ENCODE peak calls at places on chromosomes 2 and 18, in five cellular contexts. M, S, L, X and H are unnamed samples.

GRCh38 chr2:8684885-8685696 is 3.2 kb downstream of the ID2 start:
- DNase-seq in M (peak; percentile 68), L (peak; percentile 89), X (peak; percentile 43), S (peak; percentile 88), H (no peak)

GRCh38 chr18:6929370-6930102 is 188.1 kb downstream of the LAMA1 start:
- DNase-seq in M (no peak), S (no peak), L (no peak), X (no peak), H (no peak)

GRCh38 chr2:53182609-53183008 is 585.0 kb upstream of the CHAC2 start:
- DNase-seq in X (no peak), M (no peak), L (no peak), S (no peak), H (no peak)

GRCh38 chr18:9631814-9632496 is 17.6 kb upstream of the PPP4R1 start:
- DNase-seq in X (no peak), M (no peak), L (peak; percentile 93), S (no peak), H (no peak)

GRCh38 chr2:128464456-128464855 is 145.8 kb upstream of the HS6ST1 start:
- DNase-seq in L (no peak), S (no peak), M (no peak), X (no peak), H (no peak)

GRCh38 chr2:126864861-126865260 is 33.8 kb upstream of the TEX51 start:
- DNase-seq in M (no peak), S (no peak), L (peak; percentile 5), X (no peak), H (no peak)

GRCh38 chr2:566379-567313 is 110.6 kb downstream of the TMEM18 start:
- DNase-seq in X (no peak), M (no peak), L (no peak), S (no peak), H (no peak)

GRCh38 chr2:79619976-79620375 is 107.1 kb downstream of the CTNNA2 start:
- DNase-seq in L (no peak), M (no peak), X (no peak), S (no peak), H (no peak)

GRCh38 chr2:151931030-151931611 is 102.9 kb upstream of the ARL5A start:
- DNase-seq in M (no peak), S (no peak), L (no peak), X (no peak), H (no peak)

GRCh38 chr2:159617651-159618050 is 1.3 kb upstream of the BAZ2B start:
- DNase-seq in S (no peak), M (no peak), L (peak; percentile 42), X (no peak), H (no peak)

GRCh38 chr2:238077292-238077691 is 16.5 kb downstream of the SCLY start:
- DNase-seq in M (no peak), S (no peak), L (no peak), X (no peak), H (no peak)

GRCh38 chr2:174076040-174076439 is 110.9 kb upstream of the SP3 start:
- DNase-seq in M (no peak), S (no peak), X (no peak), L (peak; percentile 16), H (no peak)

GRCh38 chr2:223051580-223052375 is at the start of gene KCNE4:
- DNase-seq in S (no peak), M (no peak), X (no peak), L (peak; percentile 75), H (no peak)

GRCh38 chr2:136056077-136056688 is 61.8 kb downstream of the CXCR4 start:
- DNase-seq in S (no peak), L (no peak), M (no peak), X (no peak), H (no peak)

GRCh38 chr18:7778181-7778580 is 211.1 kb downstream of the PTPRM start:
- DNase-seq in X (no peak), M (no peak), L (no peak), S (no peak), H (no peak)

GRCh38 chr2:73291093-73291460 is 2.3 kb downstream of the EGR4 start:
- DNase-seq in S (no peak), M (peak; percentile 62), X (peak; percentile 40), L (peak; percentile 71), H (no peak)
- H3K27ac ChIP-seq in S (no peak overlapping the region), M (no peak overlapping the region), X (no peak overlapping the region), L (no peak overlapping the region), H (no peak overlapping the region)

DNA sequence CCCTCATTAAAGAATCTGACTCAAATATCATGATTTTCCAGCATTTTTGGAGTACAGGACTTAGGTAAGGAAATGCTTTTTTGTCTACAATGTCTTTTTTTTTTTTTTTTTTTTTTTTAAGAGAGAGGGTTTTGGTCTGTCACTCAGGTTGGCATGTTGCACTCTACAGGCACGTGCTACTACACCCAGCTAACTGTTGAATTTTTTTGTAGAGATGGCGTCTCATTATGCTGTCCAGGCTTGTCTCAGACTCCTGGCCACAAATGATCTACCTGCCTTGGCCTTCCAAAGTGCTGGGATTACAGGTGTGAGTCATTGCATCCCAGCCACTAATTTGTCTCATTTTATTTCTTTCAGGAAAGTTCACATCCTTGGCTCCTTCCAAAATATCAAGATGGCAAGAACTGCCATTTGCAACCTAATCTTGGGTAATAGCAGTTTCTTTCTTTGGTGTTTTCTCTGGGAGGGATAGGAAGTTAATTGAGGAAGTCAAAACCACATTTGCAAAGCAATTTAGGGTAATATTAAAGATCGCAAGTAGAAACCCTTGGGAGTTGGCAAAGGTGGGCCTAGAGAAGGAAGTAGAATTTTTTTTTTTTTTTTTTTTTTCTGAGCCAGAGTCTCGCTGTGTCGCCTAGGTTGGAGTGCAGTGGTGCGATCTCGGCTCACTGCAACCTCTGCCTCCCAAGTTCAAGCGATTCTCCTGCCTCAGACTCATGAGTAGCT is 15.5 kb downstream of the PNO1 start:
- DNase-seq in L (no peak), M (no peak), X (no peak), S (no peak), H (no peak)
- H3K36me3 ChIP-seq in L (peaks cover 22% of the 10 kb centered on the region), M (peaks cover 23% of the 10 kb centered on the region), X (peaks cover 32% of the 10 kb centered on the region), S (peaks cover 33% of the 10 kb centered on the region), H (peaks cover 84% of the 10 kb centered on the region)

DNA sequence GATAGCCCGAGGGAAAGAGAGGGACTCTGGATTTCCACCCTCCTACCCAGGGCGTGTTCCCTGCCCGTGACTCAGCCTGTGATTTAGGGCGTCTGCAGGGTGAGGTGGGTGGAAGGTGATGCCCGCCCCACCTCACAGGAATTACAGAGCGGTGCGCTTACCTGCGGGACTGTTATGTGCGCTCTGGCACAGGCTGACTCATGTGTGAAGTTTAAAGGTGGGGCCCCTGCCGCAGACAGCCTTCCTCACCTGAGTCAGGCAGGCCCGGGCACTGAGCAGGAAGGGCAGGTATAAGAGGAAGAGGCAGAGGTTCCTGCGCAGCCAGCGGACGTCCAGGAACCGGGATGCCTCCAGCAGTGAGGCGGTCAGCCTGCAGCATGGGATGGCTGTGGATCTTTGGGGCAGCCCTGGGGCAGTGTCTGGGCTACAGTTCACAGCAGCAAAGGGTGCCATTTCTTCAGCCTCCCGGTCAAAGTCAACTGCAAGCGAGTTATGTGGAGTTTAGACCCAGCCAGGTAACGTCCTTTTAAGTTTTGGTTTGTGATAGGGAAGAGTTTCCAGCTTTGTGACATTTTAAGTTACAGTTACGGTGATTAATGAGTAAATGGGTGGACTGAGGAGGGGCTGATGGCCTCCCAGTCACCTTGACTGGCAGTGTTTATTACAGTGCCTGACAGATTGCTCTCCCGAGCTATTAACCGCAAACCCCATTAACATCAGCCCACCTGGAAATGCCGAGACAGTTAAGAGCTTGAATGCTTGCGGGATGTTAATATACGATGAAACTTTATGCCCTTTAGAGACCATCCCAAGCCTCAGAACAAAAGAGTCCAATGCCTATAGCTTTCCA is 141.6 kb upstream of the TTC39C start:
- DNase-seq in X (no peak), S (no peak), L (no peak), M (no peak), H (peak; percentile 98)
- H3K27ac ChIP-seq in X (no peak overlapping the region), S (peak overlapping the region; percentile 67), L (no peak overlapping the region), M (no peak overlapping the region), H (peak overlapping the region; percentile 96)

GRCh38 chr2:218631837-218632236 is 24.1 kb downstream of the PLCD4 start:
- DNase-seq in M (no peak), S (no peak), L (peak; percentile 31), X (no peak), H (no peak)
- H3K36me3 ChIP-seq in M (peaks cover 14% of the 10 kb centered on the region), S (peaks cover 33% of the 10 kb centered on the region), L (peaks cover 5% of the 10 kb centered on the region), X (peaks cover 36% of the 10 kb centered on the region), H (peaks cover 21% of the 10 kb centered on the region)

GRCh38 chr2:179636100-179636980 is 225.1 kb downstream of the ZNF385B start:
- DNase-seq in L (no peak), S (no peak), M (no peak), X (no peak), H (no peak)
- H3K27ac ChIP-seq in L (no peak overlapping the region), S (no peak overlapping the region), M (peak overlapping the region; percentile 59), X (no peak overlapping the region), H (no peak overlapping the region)

GRCh38 chr2:85759257-85759613 is 5.4 kb downstream of the ATOH8 start:
- DNase-seq in X (no peak), L (no peak), S (no peak), M (no peak), H (no peak)

GRCh38 chr2:85761512-85761944 is 7.7 kb downstream of the ATOH8 start:
- DNase-seq in L (no peak), S (no peak), X (no peak), M (no peak), H (no peak)

GRCh38 chr2:85760371-85760770 is 6.6 kb downstream of the ATOH8 start:
- DNase-seq in S (no peak), M (peak; percentile 26), L (peak; percentile 80), X (no peak), H (no peak)

GRCh38 chr2:85761946-85762345 is 8.2 kb downstream of the ATOH8 start:
- DNase-seq in X (no peak), S (no peak), M (no peak), L (no peak), H (no peak)

DNA sequence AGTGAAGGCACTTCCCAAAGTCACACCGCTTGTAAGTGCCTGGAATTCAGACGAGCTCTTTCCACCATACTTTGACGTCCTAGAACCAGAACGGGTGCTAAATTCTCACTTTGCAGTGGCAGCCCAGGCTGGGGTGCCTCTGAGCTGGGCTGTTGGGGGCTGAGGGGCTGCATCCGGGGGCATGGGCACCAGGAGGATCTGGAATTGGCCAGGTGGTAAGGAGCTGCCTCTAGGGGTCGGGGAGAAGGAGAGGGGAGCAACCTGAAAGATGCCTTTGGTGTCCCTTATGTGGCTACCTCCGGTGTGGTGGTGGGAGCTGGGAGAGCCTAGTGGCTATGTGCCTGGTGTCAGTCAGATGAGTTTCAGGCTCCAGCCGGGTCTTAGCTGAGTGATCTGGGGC is 7.1 kb downstream of the ATOH8 start:
- DNase-seq in S (no peak), L (no peak), X (no peak), M (no peak), H (no peak)
- H3K36me3 ChIP-seq in S (peaks cover 13% of the 10 kb centered on the region), L (no peaks in the 10 kb centered on the region), X (peaks cover 23% of the 10 kb centered on the region), M (no peaks in the 10 kb centered on the region), H (no peaks in the 10 kb centered on the region)

GRCh38 chr18:42157878-42158277 is 202.8 kb downstream of the PIK3C3 start:
- DNase-seq in M (no peak), L (no peak), S (no peak), X (no peak), H (no peak)
- H3K27ac ChIP-seq in M (no peak overlapping the region), L (no peak overlapping the region), S (no peak overlapping the region), X (no peak overlapping the region), H (no peak overlapping the region)